ENCODE peak calls at places on chromosomes 13 and 19, in five cellular contexts. One of them, this sample, is unnamed.

GRCh38 chr13:45833663-45834062 is 17.9 kb downstream of the SIAH3 start:
- DNase-seq in stimulated activated CD4-positive, alpha-beta T cell treated with anti-CD3 and anti-CD28 coated beads, Interleukin-1b, Interleukin-23, amount 100 ng/mL, for 1 hour: no peak
- DNase-seq in NCI-H460: no peak
- DNase-seq in AG09309: peak; percentile 11
- DNase-seq in Right ventricle myocardium superior: peak; percentile 61
- DNase-seq in this sample: no peak

GRCh38 chr13:94329754-94330551 is 149.5 kb downstream of the DCT start:
- DNase-seq in stimulated activated CD4-positive, alpha-beta T cell treated with anti-CD3 and anti-CD28 coated beads, Interleukin-1b, Interleukin-23, amount 100 ng/mL, for 1 hour: no peak
- DNase-seq in NCI-H460: peak; percentile 56
- DNase-seq in AG09309: peak; percentile 78
- DNase-seq in Right ventricle myocardium superior: no peak
- DNase-seq in this sample: no peak

GRCh38 chr13:72808917-72809500 is 27.1 kb downstream of the PIBF1 start:
- DNase-seq in stimulated activated CD4-positive, alpha-beta T cell treated with anti-CD3 and anti-CD28 coated beads, Interleukin-1b, Interleukin-23, amount 100 ng/mL, for 1 hour: no peak
- DNase-seq in NCI-H460: peak; percentile 8
- DNase-seq in AG09309: no peak
- DNase-seq in Right ventricle myocardium superior: no peak
- DNase-seq in this sample: peak; percentile 4

GRCh38 chr19:18960370-18960769 is 19.4 kb upstream of the HOMER3 start:
- DNase-seq in stimulated activated CD4-positive, alpha-beta T cell treated with anti-CD3 and anti-CD28 coated beads, Interleukin-1b, Interleukin-23, amount 100 ng/mL, for 1 hour: no peak
- DNase-seq in NCI-H460: no peak
- DNase-seq in AG09309: no peak
- DNase-seq in Right ventricle myocardium superior: no peak
- DNase-seq in this sample: no peak

GRCh38 chr13:114049026-114049425 is 75.2 kb upstream of the C13orf46 start:
- DNase-seq in stimulated activated CD4-positive, alpha-beta T cell treated with anti-CD3 and anti-CD28 coated beads, Interleukin-1b, Interleukin-23, amount 100 ng/mL, for 1 hour: no peak
- DNase-seq in NCI-H460: no peak
- DNase-seq in AG09309: no peak
- DNase-seq in Right ventricle myocardium superior: peak; percentile 40
- DNase-seq in this sample: no peak

GRCh38 chr19:15507068-15508034 is 974 bp upstream of the CYP4F22 start:
- DNase-seq in stimulated activated CD4-positive, alpha-beta T cell treated with anti-CD3 and anti-CD28 coated beads, Interleukin-1b, Interleukin-23, amount 100 ng/mL, for 1 hour: no peak
- DNase-seq in NCI-H460: no peak
- DNase-seq in AG09309: no peak
- DNase-seq in Right ventricle myocardium superior: no peak
- DNase-seq in this sample: no peak

GRCh38 chr19:15779756-15780476 is 7.5 kb upstream of the OR10H5 start:
- DNase-seq in stimulated activated CD4-positive, alpha-beta T cell treated with anti-CD3 and anti-CD28 coated beads, Interleukin-1b, Interleukin-23, amount 100 ng/mL, for 1 hour: no peak
- DNase-seq in NCI-H460: no peak
- DNase-seq in AG09309: no peak
- DNase-seq in Right ventricle myocardium superior: peak; percentile 87
- DNase-seq in this sample: no peak

GRCh38 chr13:98443800-98444325 is 133.0 kb downstream of the STK24 start:
- DNase-seq in stimulated activated CD4-positive, alpha-beta T cell treated with anti-CD3 and anti-CD28 coated beads, Interleukin-1b, Interleukin-23, amount 100 ng/mL, for 1 hour: no peak
- DNase-seq in NCI-H460: no peak
- DNase-seq in AG09309: no peak
- DNase-seq in Right ventricle myocardium superior: no peak
- DNase-seq in this sample: no peak

GRCh38 chr19:41847351-41848105 is 2.7 kb downstream of the DMRTC2 start:
- DNase-seq in stimulated activated CD4-positive, alpha-beta T cell treated with anti-CD3 and anti-CD28 coated beads, Interleukin-1b, Interleukin-23, amount 100 ng/mL, for 1 hour: no peak
- DNase-seq in NCI-H460: no peak
- DNase-seq in AG09309: no peak
- DNase-seq in Right ventricle myocardium superior: no peak
- DNase-seq in this sample: no peak

GRCh38 chr19:35666251-35666913 is at the start of gene UPK1A:
- DNase-seq in stimulated activated CD4-positive, alpha-beta T cell treated with anti-CD3 and anti-CD28 coated beads, Interleukin-1b, Interleukin-23, amount 100 ng/mL, for 1 hour: no peak
- DNase-seq in NCI-H460: no peak
- DNase-seq in AG09309: no peak
- DNase-seq in Right ventricle myocardium superior: no peak
- DNase-seq in this sample: no peak

GRCh38 chr19:45469835-45470146 is 2.0 kb downstream of the FOSB start:
- DNase-seq in stimulated activated CD4-positive, alpha-beta T cell treated with anti-CD3 and anti-CD28 coated beads, Interleukin-1b, Interleukin-23, amount 100 ng/mL, for 1 hour: peak; percentile 47
- DNase-seq in NCI-H460: no peak
- DNase-seq in AG09309: no peak
- DNase-seq in Right ventricle myocardium superior: no peak
- DNase-seq in this sample: peak; percentile 82